ENCODE peak calls at places on chromosomes 5 and 9, in five cellular contexts. U is A549, W is H1, M is HepG2, D is GM12878. O is an unnamed sample.

GRCh38 chr5:11520241-11520929 is 383.9 kb downstream of the CTNND2 start:
- DNase-seq in U (no peak), W (no peak), M (no peak), D (no peak), O (no peak)

GRCh38 chr5:67510204-67510603 is 313.6 kb upstream of the CD180 start:
- DNase-seq in U (no peak), W (no peak), M (no peak), D (no peak), O (no peak)

GRCh38 chr9:127562841-127563523 is 49.1 kb upstream of the STXBP1 start:
- DNase-seq in U (peak), W (no peak), M (no peak), D (no peak), O (no peak)

GRCh38 chr9:111661802-111662491 is 542 bp downstream of the GNG10 start:
- DNase-seq in U (peak), W (peak), M (no peak), D (no peak), O (peak)

GRCh38 chr5:10351199-10351881 is 2.2 kb upstream of the MARCHF6 start:
- DNase-seq in U (no peak), W (no peak), M (peak), D (no peak), O (peak)

GRCh38 chr5:104048231-104048630 is 485.6 kb upstream of the NUDT12 start:
- DNase-seq in U (no peak), W (no peak), M (no peak), D (no peak), O (no peak)

GRCh38 chr5:33939863-33940262 is 3.7 kb downstream of the RXFP3 start:
- DNase-seq in U (no peak), W (no peak), M (no peak), D (no peak), O (no peak)

GRCh38 chr9:122402403-122403268 is 31.8 kb downstream of the PTGS1 start:
- DNase-seq in U (peak), W (no peak), M (peak), D (no peak), O (peak)

GRCh38 chr9:91177661-91178280 is 183.9 kb downstream of the AUH start:
- DNase-seq in U (no peak), W (peak), M (no peak), D (no peak), O (no peak)

GRCh38 chr9:3497406-3497805 is 28.4 kb downstream of the RFX3 start:
- DNase-seq in U (no peak), W (no peak), M (no peak), D (no peak), O (no peak)

GRCh38 chr9:27633754-27634153 is 60.5 kb upstream of the C9orf72 start:
- DNase-seq in U (no peak), W (no peak), M (no peak), D (no peak), O (no peak)

GRCh38 chr5:179152941-179153340 is 92.8 kb downstream of the ZNF354C start:
- DNase-seq in U (no peak), W (no peak), M (no peak), D (no peak), O (no peak)

GRCh38 chr5:155017610-155018009 is 4.1 kb downstream of the KIF4B start:
- DNase-seq in U (no peak), W (no peak), M (no peak), D (no peak), O (no peak)

DNA sequence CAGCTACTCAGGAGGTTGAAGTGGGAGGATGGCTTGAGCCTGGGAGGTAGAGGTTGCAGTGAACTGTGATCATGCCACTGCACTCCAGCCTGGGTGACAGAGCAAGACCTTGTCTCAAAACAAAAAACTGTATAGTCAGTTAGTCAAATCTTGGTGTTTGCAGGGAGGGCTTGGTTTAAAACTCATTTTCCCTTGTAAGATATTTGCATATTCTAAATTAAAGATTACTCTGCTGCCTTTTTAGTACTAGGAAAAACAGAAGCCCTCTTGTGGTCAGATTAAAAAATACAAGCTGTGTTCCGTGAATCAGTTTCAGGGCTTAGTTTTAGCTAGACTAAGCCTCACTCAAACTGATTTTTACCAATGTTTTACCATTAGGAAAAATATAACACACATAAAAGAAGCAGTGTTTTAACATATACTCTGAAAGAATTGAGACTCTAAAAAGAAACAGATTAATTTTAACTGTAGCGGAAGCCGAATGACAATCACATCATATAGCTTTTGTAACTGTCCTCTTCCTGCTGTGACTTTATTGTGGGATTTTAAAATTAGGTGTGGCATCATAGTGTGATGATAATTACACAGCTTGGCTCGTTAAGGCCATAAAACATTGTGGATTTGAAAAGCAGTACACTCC is 84.9 kb upstream of the BASP1 start:
- DNase-seq in U (peak), W (no peak), M (no peak), D (no peak), O (peak)
- TF ChIP-seq HDAC2 in U (no peak), W (no peak), M (no peak), D (no peak), O (no peak)

DNA sequence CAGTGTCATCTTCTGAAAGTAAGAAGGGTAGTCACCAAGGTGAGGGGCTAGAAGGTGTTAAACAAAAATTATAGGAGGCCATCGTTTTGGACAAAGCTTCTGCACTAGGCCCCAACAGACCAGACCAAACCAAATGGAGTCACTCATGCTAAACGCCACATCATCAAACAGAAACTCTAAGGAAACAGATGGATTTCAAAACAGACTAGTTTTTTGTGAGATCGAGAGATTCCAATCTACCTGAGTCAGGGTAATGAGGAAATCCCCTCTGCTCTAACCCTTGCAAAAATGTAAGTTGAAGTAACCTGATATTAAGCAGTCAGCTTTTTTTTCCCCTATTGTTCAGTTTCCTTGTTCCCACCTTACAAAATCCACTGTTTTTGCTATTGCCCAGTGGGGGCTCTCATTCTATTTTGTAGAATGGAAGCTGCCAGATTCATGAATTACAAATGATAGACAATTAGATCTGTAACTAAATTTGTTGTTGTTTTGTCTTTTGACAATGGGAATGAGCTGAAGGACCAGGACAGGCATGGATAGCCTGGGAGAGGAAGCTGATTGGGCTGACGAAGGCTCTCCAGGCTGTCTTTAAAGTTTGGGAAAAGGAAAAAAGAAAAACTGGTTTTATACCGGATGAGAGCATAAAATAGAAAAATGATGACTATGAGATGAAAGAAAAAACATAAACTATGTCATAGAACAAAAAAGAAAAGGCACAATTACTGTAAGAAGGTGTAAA is 94.7 kb upstream of the ADAMTSL1 start:
- DNase-seq in U (peak), W (no peak), M (no peak), D (no peak), O (no peak)
- TF ChIP-seq HDAC2 in U (no peak), W (no peak), M (no peak), D (no peak), O (no peak)

GRCh38 chr5:81506900-81507588 is 113.1 kb upstream of the ACOT12 start:
- DNase-seq in U (peak), W (no peak), M (peak), D (peak), O (peak)
- TF ChIP-seq HDAC2 in U (no peak), W (no peak), M (no peak), D (no peak), O (no peak)

GRCh38 chr9:71096431-71097108 is 24.9 kb downstream of the TRPM3 start:
- DNase-seq in U (peak), W (no peak), M (peak), D (no peak), O (no peak)
- TF ChIP-seq HDAC2 in U (no peak), W (no peak), M (peak), D (no peak), O (no peak)

DNA sequence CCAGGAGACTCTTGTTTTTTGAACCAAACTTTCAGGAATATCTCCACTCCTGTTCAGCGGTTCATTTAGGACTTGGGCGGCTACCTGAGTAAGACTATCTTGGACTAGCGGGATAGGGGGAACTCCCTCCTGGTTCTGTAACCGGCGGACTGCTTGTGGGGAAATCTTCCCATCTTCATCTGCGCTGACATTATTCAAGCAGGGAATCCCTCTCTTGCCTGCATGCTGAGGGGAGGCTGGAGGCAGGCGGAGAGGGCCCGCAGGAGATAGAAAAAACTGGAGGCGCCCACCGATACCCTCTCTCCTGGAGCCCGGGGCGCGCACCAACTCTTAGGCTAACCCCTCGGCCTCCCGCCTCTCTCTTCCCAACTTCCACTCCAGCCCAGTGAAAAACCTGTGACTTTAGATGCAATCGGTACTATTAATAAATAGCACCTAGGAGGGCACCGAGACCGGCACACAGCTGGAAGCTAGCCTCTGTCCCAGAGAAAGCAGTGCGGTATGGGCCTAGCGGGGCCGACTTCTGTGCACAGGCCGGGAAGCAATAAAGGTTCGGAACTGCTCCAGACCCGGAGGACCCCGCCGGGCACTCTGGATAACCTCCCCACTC is 1.7 kb downstream of the EFNA5 start:
- DNase-seq in U (peak), W (no peak), M (no peak), D (no peak), O (no peak)
- TF ChIP-seq HDAC2 in U (no peak), W (no peak), M (no peak), D (no peak), O (no peak)

GRCh38 chr5:133238426-133239205 is 186.8 kb downstream of the HSPA4 start:
- DNase-seq in U (no peak), W (no peak), M (no peak), D (no peak), O (no peak)

GRCh38 chr5:133236541-133236951 is 184.7 kb downstream of the HSPA4 start:
- DNase-seq in U (no peak), W (no peak), M (no peak), D (no peak), O (no peak)

GRCh38 chr5:133234911-133235310 is 183.1 kb downstream of the HSPA4 start:
- DNase-seq in U (no peak), W (no peak), M (no peak), D (no peak), O (no peak)

GRCh38 chr5:133235696-133236426 is 184.0 kb downstream of the HSPA4 start:
- DNase-seq in U (no peak), W (no peak), M (no peak), D (no peak), O (no peak)

DNA sequence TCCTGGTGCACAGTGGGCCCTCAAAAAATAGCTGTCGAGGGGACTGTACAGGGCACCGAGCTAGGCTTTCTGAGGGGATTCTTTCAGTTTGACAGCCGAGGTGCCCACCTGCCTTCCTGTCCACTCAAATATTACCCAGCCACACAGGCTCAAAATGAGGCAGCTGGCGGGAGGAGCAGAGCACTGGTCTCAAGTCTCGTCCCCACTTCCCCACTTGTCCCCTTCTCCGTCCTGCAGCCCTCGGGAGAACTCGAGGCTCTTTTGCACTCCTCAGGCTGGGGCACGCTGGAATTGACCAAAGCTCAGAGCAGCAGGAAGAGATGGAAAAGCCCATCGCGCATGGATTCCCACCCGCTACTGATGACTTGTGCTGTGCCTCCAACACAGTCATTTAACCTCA is 185.2 kb downstream of the HSPA4 start:
- DNase-seq in U (no peak), W (no peak), M (no peak), D (no peak), O (no peak)
- TF ChIP-seq HDAC2 in U (no peak), W (no peak), M (no peak), D (no peak), O (no peak)

O was measured in K562.